ENCODE peak calls at places on chromosomes 7 and 10, in nine cellular contexts. L, W, F, H, A, C, O, X and G are unnamed samples.

GRCh38 chr7:86453454-86453853 is 190.3 kb upstream of the GRM3 start:
- DNase-seq in L (no peak), W (no peak), F (no peak), H (no peak), A (no peak), C (no peak), O (no peak), X (no peak), G (no peak)

GRCh38 chr10:99233680-99234018 is 2.0 kb downstream of the HPSE2 start:
- DNase-seq in L (no peak), W (peak), F (no peak), H (no peak), A (no peak), C (no peak), O (no peak), X (no peak), G (no peak)

GRCh38 chr10:132462463-132463332 is 65.7 kb downstream of the PWWP2B start:
- DNase-seq in L (no peak), W (no peak), F (no peak), H (no peak), A (no peak), C (no peak), O (no peak), X (no peak), G (no peak)

GRCh38 chr7:101363196-101363733 is 590 bp downstream of the COL26A1 start:
- DNase-seq in L (no peak), W (no peak), F (no peak), H (no peak), A (no peak), C (no peak), O (no peak), X (no peak), G (no peak)

GRCh38 chr7:84981038-84981601 is 205.7 kb downstream of the SEMA3D start:
- DNase-seq in L (no peak), W (no peak), F (no peak), H (no peak), A (no peak), C (no peak), O (no peak), X (no peak), G (peak)

GRCh38 chr7:148347981-148348380 is 242.6 kb upstream of the C7orf33 start:
- DNase-seq in L (no peak), W (no peak), F (no peak), H (no peak), A (no peak), C (no peak), O (no peak), X (no peak), G (no peak)

GRCh38 chr7:129650056-129650758 is 38.7 kb downstream of the NRF1 start:
- DNase-seq in L (no peak), W (no peak), F (no peak), H (no peak), A (no peak), C (no peak), O (no peak), X (no peak), G (no peak)

GRCh38 chr7:124152859-124153692 is 120.2 kb upstream of the TMEM229A start:
- DNase-seq in L (peak), W (peak), F (peak), H (no peak), A (peak), C (peak), O (peak), X (peak), G (peak)

GRCh38 chr7:101129603-101130117 is 2.8 kb downstream of the SERPINE1 start:
- DNase-seq in L (no peak), W (no peak), F (no peak), H (no peak), A (no peak), C (no peak), O (no peak), X (no peak), G (no peak)

GRCh38 chr7:98618786-98619185 is 1.7 kb downstream of the NPTX2 start:
- DNase-seq in L (no peak), W (no peak), F (no peak), H (no peak), A (no peak), C (no peak), O (no peak), X (no peak), G (peak)

GRCh38 chr7:101781384-101781783 is 36.0 kb upstream of the CUX1 start:
- DNase-seq in L (no peak), W (no peak), F (no peak), H (no peak), A (no peak), C (no peak), O (no peak), X (no peak), G (no peak)

GRCh38 chr10:99532687-99533495 is at the start of gene NKX2-3:
- DNase-seq in L (peak), W (peak), F (no peak), H (no peak), A (peak), C (peak), O (peak), X (peak), G (no peak)

GRCh38 chr10:76497671-76498070 is 1066.2 kb downstream of the LRMDA start:
- DNase-seq in L (no peak), W (no peak), F (no peak), H (no peak), A (no peak), C (no peak), O (no peak), X (no peak), G (no peak)

GRCh38 chr7:11213246-11213645 is 239.6 kb downstream of the PHF14 start:
- DNase-seq in L (no peak), W (no peak), F (no peak), H (no peak), A (no peak), C (no peak), O (no peak), X (no peak), G (no peak)

GRCh38 chr10:86389441-86390193 is 23.0 kb upstream of the GRID1 start:
- DNase-seq in L (peak), W (peak), F (no peak), H (no peak), A (no peak), C (peak), O (peak), X (no peak), G (no peak)

GRCh38 chr7:151851160-151851751 is 25.7 kb downstream of the PRKAG2 start:
- DNase-seq in L (no peak), W (no peak), F (no peak), H (peak), A (no peak), C (no peak), O (no peak), X (no peak), G (peak)

GRCh38 chr7:20777377-20778062 is 9.2 kb downstream of the SP8 start:
- DNase-seq in L (no peak), W (no peak), F (no peak), H (no peak), A (no peak), C (no peak), O (peak), X (no peak), G (no peak)

GRCh38 chr10:133079836-133080682 is 7.7 kb upstream of the ADGRA1 start:
- DNase-seq in L (no peak), W (peak), F (no peak), H (no peak), A (no peak), C (no peak), O (no peak), X (no peak), G (no peak)

GRCh38 chr10:12186324-12186723 is 9.4 kb downstream of the NUDT5 start:
- DNase-seq in L (peak), W (no peak), F (no peak), H (no peak), A (no peak), C (no peak), O (no peak), X (no peak), G (no peak)

GRCh38 chr10:70680899-70681730 is 8.8 kb downstream of the ADAMTS14 start:
- DNase-seq in L (no peak), W (no peak), F (no peak), H (no peak), A (no peak), C (no peak), O (no peak), X (no peak), G (peak)

GRCh38 chr10:74289172-74289571 is 138.2 kb downstream of the ADK start:
- DNase-seq in L (no peak), W (no peak), F (no peak), H (no peak), A (no peak), C (no peak), O (no peak), X (no peak), G (no peak)

GRCh38 chr10:75987610-75988009 is 556.2 kb downstream of the LRMDA start:
- DNase-seq in L (no peak), W (no peak), F (no peak), H (no peak), A (no peak), C (no peak), O (no peak), X (peak), G (peak)

DNA sequence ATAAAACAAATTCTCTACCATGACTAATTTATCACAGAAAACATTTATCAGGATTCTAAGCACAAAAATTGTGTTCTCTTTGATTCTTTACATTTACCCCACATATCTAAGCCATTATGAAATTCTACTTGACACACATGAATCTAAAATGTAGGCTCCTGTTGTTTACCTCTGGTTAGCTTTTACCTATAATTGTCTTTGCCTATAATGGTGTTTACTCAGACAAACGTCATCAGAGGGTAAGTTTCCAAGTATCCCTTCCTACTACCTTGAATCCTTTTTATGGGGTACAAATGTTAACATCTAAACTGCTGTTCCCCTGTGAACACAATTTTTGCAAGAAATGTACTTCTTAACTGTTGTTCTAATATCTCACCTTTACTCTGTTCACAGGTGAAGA is 63.5 kb downstream of the MINDY3 start:
- DNase-seq in L (no peak), W (no peak), F (no peak), H (no peak), A (no peak), C (no peak), O (no peak), X (no peak), G (no peak)
- H3K4me2 ChIP-seq in L (no peak), W (no peak), F (no peak), H (no peak), A (no peak), C (no peak), O (no peak), X (no peak), G (no peak)

GRCh38 chr7:36985866-36986402 is 261.6 kb upstream of the AOAH start:
- DNase-seq in L (no peak), W (no peak), F (no peak), H (no peak), A (no peak), C (no peak), O (no peak), X (no peak), G (no peak)
- H3K4me2 ChIP-seq in L (no peak), W (peak), F (no peak), H (no peak), A (peak), C (no peak), O (no peak), X (no peak), G (no peak)

DNA sequence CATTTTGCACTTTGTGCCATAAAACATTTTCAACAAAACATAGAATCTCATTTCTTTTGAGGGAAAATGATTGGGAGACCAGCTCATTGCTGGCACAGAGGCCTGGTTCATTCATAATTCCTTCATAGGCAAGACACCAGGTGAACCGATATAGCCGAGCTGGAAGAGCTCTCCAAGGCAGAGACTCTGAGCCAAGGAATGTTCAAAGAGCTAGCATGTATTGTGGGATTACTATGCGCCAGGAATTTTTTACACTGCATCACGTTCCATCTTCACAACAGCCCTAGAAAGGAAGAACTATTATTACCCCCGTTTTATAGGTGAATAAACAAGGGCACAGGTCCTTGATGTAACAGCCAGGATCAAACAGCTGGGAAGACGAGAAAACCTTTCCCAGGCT is 2.1 kb upstream of the IL6 start:
- DNase-seq in L (no peak), W (no peak), F (no peak), H (no peak), A (peak), C (no peak), O (no peak), X (no peak), G (no peak)
- H3K4me2 ChIP-seq in L (no peak), W (no peak), F (no peak), H (no peak), A (peak), C (no peak), O (no peak), X (no peak), G (no peak)

DNA sequence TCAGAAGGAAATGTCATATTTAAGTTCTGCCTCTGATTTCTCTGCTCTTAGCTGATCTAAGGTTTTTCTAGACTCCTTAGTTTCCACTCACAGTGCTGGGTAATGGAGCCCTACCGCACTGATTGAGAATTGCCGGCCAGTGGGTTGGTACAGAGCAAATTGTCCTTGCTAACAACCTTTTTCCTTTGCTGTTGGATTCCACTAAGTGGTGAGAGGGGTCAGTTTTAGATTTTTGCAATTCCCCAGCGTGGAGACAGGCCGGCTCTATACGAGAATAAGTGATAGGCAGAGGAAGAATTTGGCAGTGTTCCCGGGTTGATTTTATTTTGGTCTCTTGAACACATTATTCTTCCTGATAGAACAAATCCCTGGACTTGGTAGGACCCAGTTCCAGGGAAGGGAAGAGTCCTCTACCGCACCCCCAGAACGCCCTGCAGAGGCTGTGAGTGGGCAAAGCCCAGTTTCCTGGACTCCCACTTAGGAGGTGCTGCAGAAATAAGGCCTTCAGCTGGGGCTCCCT is 2.9 kb upstream of the NRP1 start:
- DNase-seq in L (no peak), W (no peak), F (no peak), H (no peak), A (no peak), C (peak), O (no peak), X (peak), G (no peak)
- H3K4me2 ChIP-seq in L (peak), W (peak), F (no peak), H (no peak), A (no peak), C (peak), O (no peak), X (peak), G (peak)

GRCh38 chr10:22333667-22334282 is 11.5 kb upstream of the SPAG6 start:
- DNase-seq in L (no peak), W (peak), F (no peak), H (no peak), A (no peak), C (no peak), O (no peak), X (no peak), G (no peak)
- H3K4me2 ChIP-seq in L (peak), W (peak), F (no peak), H (peak), A (no peak), C (no peak), O (peak), X (no peak), G (no peak)

DNA sequence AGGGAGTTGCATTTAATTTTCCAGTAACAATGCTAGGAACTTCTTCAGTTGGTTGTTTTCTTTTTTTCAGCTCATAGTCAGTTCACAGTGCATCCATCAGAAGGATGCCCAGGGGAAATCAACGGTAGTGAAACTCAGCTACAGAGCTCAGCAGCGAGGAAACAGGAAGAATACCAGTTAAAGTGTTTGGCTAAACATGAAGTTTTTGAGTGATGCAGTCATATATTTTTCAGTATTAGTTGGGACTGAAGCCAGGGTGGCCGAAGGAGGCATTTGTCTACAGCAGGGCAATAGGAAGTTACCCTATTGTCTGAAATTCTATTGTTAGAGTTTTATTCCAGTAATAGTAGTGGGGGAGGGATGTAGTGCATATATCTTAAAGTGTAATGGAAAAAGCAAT is 45.3 kb upstream of the MALRD1 start:
- DNase-seq in L (no peak), W (no peak), F (no peak), H (no peak), A (no peak), C (no peak), O (no peak), X (no peak), G (no peak)
- H3K4me2 ChIP-seq in L (no peak), W (no peak), F (no peak), H (no peak), A (no peak), C (no peak), O (no peak), X (no peak), G (no peak)

GRCh38 chr7:42193457-42194111 is 43.4 kb downstream of the GLI3 start:
- DNase-seq in L (no peak), W (no peak), F (no peak), H (no peak), A (no peak), C (peak), O (no peak), X (peak), G (no peak)

GRCh38 chr7:42192072-42192471 is 44.9 kb downstream of the GLI3 start:
- DNase-seq in L (no peak), W (no peak), F (no peak), H (no peak), A (no peak), C (no peak), O (no peak), X (no peak), G (no peak)

GRCh38 chr7:42197391-42197790 is 39.6 kb downstream of the GLI3 start:
- DNase-seq in L (no peak), W (peak), F (no peak), H (no peak), A (no peak), C (peak), O (no peak), X (peak), G (no peak)

GRCh38 chr7:42192851-42193456 is 44.1 kb downstream of the GLI3 start:
- DNase-seq in L (peak), W (peak), F (no peak), H (no peak), A (no peak), C (peak), O (no peak), X (peak), G (peak)

DNA sequence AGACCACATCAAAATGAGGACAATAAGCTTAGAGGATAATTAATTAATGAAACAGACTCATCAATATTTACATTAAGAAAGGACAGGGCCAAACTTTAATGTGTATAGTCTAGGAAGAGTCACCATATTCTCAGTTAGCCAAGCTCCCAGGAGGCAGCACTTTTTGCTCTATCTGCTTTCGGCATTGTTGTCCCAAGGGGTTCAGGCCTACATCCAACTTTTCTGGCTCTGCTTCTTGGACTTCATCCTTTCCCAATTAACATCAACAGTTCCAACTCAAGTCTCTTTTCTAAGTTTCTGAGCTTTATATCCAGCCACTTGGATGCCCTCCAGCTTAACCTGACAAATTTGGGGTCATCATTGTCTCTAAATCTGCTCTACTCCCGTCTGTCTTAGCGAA is 42.8 kb downstream of the GLI3 start:
- DNase-seq in L (no peak), W (no peak), F (no peak), H (no peak), A (no peak), C (no peak), O (no peak), X (peak), G (no peak)
- H3K4me2 ChIP-seq in L (peak), W (peak), F (no peak), H (no peak), A (no peak), C (peak), O (peak), X (peak), G (peak)

GRCh38 chr10:45419673-45420020 is 45.6 kb downstream of the ALOX5 start:
- DNase-seq in L (no peak), W (no peak), F (no peak), H (no peak), A (no peak), C (no peak), O (no peak), X (peak), G (no peak)

GRCh38 chr10:45422207-45422606 is 48.2 kb downstream of the ALOX5 start:
- DNase-seq in L (no peak), W (no peak), F (no peak), H (no peak), A (no peak), C (no peak), O (no peak), X (no peak), G (no peak)

GRCh38 chr10:45421231-45422097 is 47.4 kb downstream of the ALOX5 start:
- DNase-seq in L (no peak), W (peak), F (no peak), H (no peak), A (no peak), C (no peak), O (peak), X (peak), G (no peak)

GRCh38 chr10:45418859-45419672 is 45.0 kb downstream of the ALOX5 start:
- DNase-seq in L (peak), W (peak), F (no peak), H (peak), A (no peak), C (peak), O (peak), X (peak), G (peak)

GRCh38 chr10:45420453-45421192 is 46.6 kb downstream of the ALOX5 start:
- DNase-seq in L (peak), W (no peak), F (no peak), H (peak), A (no peak), C (peak), O (peak), X (peak), G (peak)
- H3K4me2 ChIP-seq in L (peak), W (no peak), F (peak), H (peak), A (no peak), C (peak), O (peak), X (peak), G (no peak)

DNA sequence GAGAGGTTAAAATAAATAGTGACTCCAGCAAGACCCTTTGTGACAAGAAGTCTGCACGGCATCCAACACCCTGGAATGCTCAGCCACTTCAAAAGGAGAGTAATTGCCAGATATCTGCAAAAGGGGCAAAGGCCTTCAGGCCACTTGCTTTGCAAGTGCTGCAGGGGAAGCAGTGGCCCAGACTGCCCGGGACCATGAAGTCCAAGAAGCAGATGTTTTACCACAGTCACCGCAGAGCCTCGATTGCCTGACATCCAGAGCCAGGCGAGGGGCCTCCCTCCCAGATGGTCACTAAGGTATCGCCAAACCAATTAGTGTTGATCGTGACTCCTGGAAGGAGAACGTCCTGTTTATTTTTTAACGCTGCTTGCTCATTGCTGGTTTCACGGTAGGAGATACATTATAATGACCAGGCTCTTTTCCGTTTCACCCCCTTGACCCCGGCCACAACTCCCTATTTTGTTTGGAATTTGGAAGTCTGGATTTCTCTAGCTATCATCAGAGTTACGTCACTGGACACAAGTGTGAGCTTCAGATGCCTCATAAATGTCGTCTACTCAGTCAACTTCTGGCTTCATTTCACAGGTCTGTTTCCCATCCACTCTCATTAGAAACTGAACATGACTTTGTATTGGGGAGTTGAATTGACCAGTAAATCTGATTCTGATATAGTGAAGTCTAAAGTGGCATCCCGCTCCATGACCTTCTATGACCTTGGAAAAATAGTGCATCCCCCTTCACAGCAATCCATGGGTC is 276.2 kb downstream of the WDR11 start:
- DNase-seq in L (no peak), W (no peak), F (no peak), H (no peak), A (no peak), C (no peak), O (no peak), X (no peak), G (no peak)
- H3K4me2 ChIP-seq in L (no peak), W (no peak), F (no peak), H (no peak), A (no peak), C (no peak), O (no peak), X (no peak), G (no peak)